ENCODE peak calls at places on chromosome 9, in eight cellular contexts. W is AG10803, O is cardiac muscle cell, V is stomach, P is left ventricle myocardium inferior, E is breast epithelium, L is fibroblast of mammary gland, Q is mucosa of descending colon. S is an unnamed sample.

GRCh38 chr9:131554088-131554864 is 9.0 kb downstream of the PRRT1B start:
- DNase-seq in Q (no peak), W (no peak), L (peak; percentile 3), P (no peak), O (no peak), E (no peak), V (no peak), S (no peak)

GRCh38 chr9:106616946-106617345 is 246.0 kb upstream of the ZNF462 start:
- DNase-seq in W (no peak), Q (no peak), E (no peak), O (no peak), V (no peak), P (no peak), L (no peak), S (no peak)

GRCh38 chr9:82670726-82671125 is 392.2 kb downstream of the RASEF start:
- DNase-seq in W (no peak), O (no peak), P (no peak), E (no peak), L (no peak), Q (no peak), V (no peak), S (no peak)

GRCh38 chr9:131095666-131096489 is 453 bp upstream of the AIF1L start:
- DNase-seq in V (peak; percentile 31), E (no peak), W (no peak), O (peak; percentile 19), Q (peak; percentile 6), P (no peak), L (no peak), S (no peak)

GRCh38 chr9:81536242-81537025 is 152.9 kb downstream of the TLE1 start:
- DNase-seq in W (no peak), P (no peak), V (no peak), Q (no peak), O (no peak), L (no peak), E (no peak), S (no peak)

GRCh38 chr9:118222375-118222774 is 518.2 kb downstream of the TLR4 start:
- DNase-seq in P (no peak), O (no peak), E (no peak), V (no peak), W (no peak), Q (no peak), L (no peak), S (no peak)

GRCh38 chr9:78010419-78010818 is 21.2 kb downstream of the GNAQ start:
- DNase-seq in E (no peak), L (no peak), V (no peak), O (no peak), Q (no peak), W (no peak), P (no peak), S (no peak)

GRCh38 chr9:18268381-18268780 is 205.6 kb upstream of the ADAMTSL1 start:
- DNase-seq in L (peak; percentile 68), O (peak; percentile 79), E (no peak), V (no peak), W (peak; percentile 82), P (no peak), Q (no peak), S (peak; percentile 84)

GRCh38 chr9:121766081-121766683 is 114.7 kb downstream of the DAB2IP start:
- DNase-seq in Q (no peak), V (no peak), O (no peak), W (no peak), L (no peak), E (no peak), P (no peak), S (no peak)

GRCh38 chr9:33044677-33045282 is 19.7 kb downstream of the DNAJA1 start:
- DNase-seq in E (no peak), L (peak; percentile 33), O (peak; percentile 38), V (peak; percentile 39), Q (peak; percentile 60), W (peak; percentile 3), P (no peak), S (peak; percentile 33)

GRCh38 chr9:104094534-104095020 is 468 bp downstream of the SMC2 start:
- DNase-seq in P (no peak), E (no peak), O (no peak), L (peak; percentile 17), W (no peak), Q (no peak), V (no peak), S (peak; percentile 28)

GRCh38 chr9:108743426-108743825 is 112.4 kb downstream of the ACTL7B start:
- DNase-seq in L (no peak), O (no peak), W (no peak), P (no peak), Q (no peak), V (no peak), E (no peak), S (no peak)

GRCh38 chr9:86257406-86257805 is 2.1 kb downstream of the C9orf153 start:
- DNase-seq in V (no peak), E (no peak), O (no peak), P (no peak), L (no peak), Q (no peak), W (no peak), S (no peak)

GRCh38 chr9:72858089-72858912 is 94.6 kb downstream of the ALDH1A1 start:
- DNase-seq in V (peak; percentile 59), E (no peak), Q (peak; percentile 13), L (peak; percentile 66), P (no peak), O (peak; percentile 34), W (peak; percentile 28), S (peak; percentile 35)

GRCh38 chr9:31848505-31849285 is 535.7 kb upstream of the ACO1 start:
- DNase-seq in L (no peak), P (no peak), O (no peak), W (no peak), Q (no peak), E (no peak), V (no peak), S (no peak)

GRCh38 chr9:373759-374206 is 159.1 kb downstream of the DOCK8 start:
- DNase-seq in V (no peak), L (no peak), P (no peak), Q (no peak), O (no peak), W (no peak), E (no peak), S (no peak)

GRCh38 chr9:127360205-127360604 is 36.8 kb upstream of the SLC2A8 start:
- DNase-seq in P (no peak), E (no peak), W (no peak), L (peak; percentile 31), V (no peak), O (no peak), Q (no peak), S (no peak)
- TF ChIP-seq CTCF in P (peak; percentile 59), E (no peak), W (peak; percentile 29), L (peak; percentile 25), V (no peak), O (no peak), Q (no peak), S (peak; percentile 29)

DNA sequence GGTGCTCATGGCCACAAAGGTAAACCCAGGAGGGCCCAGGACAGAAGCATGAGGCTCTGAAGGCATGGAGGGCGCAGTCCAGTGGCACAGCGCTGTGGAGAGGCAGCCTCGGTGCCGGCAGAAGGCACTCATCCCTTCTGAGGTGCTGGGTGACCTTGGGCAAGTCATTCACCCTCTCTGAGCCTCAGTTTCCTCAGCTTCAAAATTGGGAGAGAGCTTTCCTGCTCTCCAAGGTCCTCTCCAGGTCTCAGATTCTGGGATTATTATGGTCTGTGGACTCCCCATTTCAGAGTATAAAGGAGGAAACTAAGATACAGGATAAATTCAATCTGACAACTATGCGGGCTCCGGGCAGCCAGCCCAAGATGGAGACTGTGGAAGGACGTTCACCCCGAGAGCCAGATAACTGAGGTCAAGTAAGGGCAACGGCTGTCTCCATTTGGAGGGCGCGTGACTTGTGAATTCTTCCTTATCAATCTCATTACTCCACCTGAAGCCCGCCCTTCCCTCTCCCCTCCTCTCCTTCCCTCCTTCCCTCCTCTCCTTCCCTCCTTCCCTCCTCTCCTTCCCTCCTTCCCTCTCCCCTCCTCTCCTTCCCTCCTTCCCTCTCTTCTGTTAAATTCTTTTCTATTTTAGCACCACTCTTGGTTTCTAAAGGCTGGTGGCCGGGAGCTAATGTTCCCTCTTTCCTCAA is 58.1 kb downstream of the LRSAM1 start:
- DNase-seq in L (no peak), P (no peak), E (no peak), V (no peak), Q (no peak), W (no peak), O (peak; percentile 42), S (no peak)
- H3K4me3 ChIP-seq in L (no peak overlapping the region), P (no peak overlapping the region), E (no peak overlapping the region), V (no peak overlapping the region), Q (no peak overlapping the region), W (no peak overlapping the region), O (no peak overlapping the region), S (no peak overlapping the region)

DNA sequence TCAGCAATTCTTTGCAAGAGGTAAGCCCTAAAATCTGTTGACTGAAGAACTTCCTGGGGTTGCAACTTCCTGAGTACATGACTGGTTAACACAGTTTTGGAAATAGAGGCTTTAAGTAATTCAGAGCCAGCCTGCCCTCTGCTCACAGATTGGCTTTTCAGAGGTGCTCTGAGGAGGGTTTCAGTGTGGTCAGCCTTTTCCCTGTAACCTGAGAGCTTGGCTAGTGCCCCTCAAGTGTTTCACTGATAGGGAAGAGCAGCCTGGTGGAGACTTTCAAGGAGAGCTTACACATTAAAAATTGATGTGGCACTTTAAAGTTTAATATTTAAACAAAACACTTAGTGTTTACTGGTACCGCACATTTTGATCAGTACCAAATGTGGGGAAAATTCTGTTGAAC is 56.7 kb upstream of the FOXB2 start:
- DNase-seq in L (no peak), P (no peak), W (no peak), E (no peak), O (no peak), V (no peak), Q (no peak), S (no peak)
- TF ChIP-seq CTCF in L (no peak), P (no peak), W (no peak), E (no peak), O (no peak), V (no peak), Q (no peak), S (no peak)

GRCh38 chr9:13555989-13556500 is 276.6 kb upstream of the MPDZ start:
- DNase-seq in Q (no peak), O (no peak), P (no peak), V (no peak), E (no peak), L (no peak), W (no peak), S (no peak)
- H3K4me3 ChIP-seq in Q (no peak overlapping the region), O (no peak overlapping the region), P (no peak overlapping the region), V (no peak overlapping the region), E (no peak overlapping the region), L (no peak overlapping the region), W (no peak overlapping the region), S (no peak overlapping the region)

DNA sequence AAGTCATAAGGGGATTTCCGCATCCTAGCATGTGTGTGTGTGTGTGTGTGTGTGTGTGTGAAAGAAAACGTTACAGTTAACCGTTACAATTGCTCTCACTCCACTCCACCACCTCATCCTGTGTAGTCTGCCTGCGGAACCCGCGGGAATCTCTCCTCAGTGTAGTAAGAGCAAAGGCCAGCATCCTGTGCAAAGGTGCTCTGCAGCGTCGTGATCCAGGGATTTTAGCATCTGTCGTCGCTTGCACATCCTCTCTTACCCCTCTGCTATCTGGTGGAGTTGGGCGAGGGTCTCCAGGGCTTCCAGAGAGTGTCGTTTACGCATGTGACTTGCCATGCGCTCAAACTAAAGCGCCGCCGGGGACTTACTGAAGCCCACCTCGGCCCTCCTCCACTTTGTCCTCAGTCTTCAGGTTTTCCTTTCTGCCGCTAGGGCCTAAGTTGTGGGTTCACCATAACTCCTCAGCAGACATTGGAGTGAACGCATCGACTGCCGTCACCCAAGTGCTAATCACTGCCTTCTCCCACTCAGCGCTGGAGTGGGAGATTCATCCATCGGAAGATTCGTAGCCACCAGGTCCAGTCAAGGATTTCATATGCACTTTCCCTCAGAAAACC is 3.9 kb downstream of the CDKN2B start:
- DNase-seq in P (no peak), W (no peak), Q (no peak), V (no peak), O (peak; percentile 22), E (no peak), L (no peak), S (no peak)
- TF ChIP-seq CTCF in P (no peak), W (no peak), Q (no peak), V (no peak), O (no peak), E (no peak), L (no peak), S (no peak)